ENCODE peak calls at places on chromosomes 13 and 19, in ten cellular contexts. One of them, this sample, is unnamed.

GRCh38 chr19:19094513-19094912 is 30.7 kb downstream of the SLC25A42 start:
- DNase-seq in uterus: no peak
- DNase-seq in transverse colon: no peak
- DNase-seq in adrenal gland: no peak
- DNase-seq in IMR-90: no peak
- DNase-seq in vagina: no peak
- DNase-seq in heart left ventricle: no peak
- DNase-seq in H1: no peak
- DNase-seq in ovary: no peak
- DNase-seq in stomach: no peak
- DNase-seq in this sample: no peak

GRCh38 chr13:44141213-44141724 is 232.4 kb upstream of the SERP2 start:
- DNase-seq in uterus: no peak
- DNase-seq in transverse colon: no peak
- DNase-seq in adrenal gland: no peak
- DNase-seq in IMR-90: no peak
- DNase-seq in vagina: no peak
- DNase-seq in heart left ventricle: no peak
- DNase-seq in H1: no peak
- DNase-seq in ovary: peak; percentile 22
- DNase-seq in stomach: no peak
- DNase-seq in this sample: peak; percentile 3

GRCh38 chr13:99587893-99588606 is 86.8 kb downstream of the TM9SF2 start:
- DNase-seq in uterus: no peak
- DNase-seq in transverse colon: no peak
- DNase-seq in adrenal gland: no peak
- DNase-seq in IMR-90: no peak
- DNase-seq in vagina: no peak
- DNase-seq in heart left ventricle: no peak
- DNase-seq in H1: no peak
- DNase-seq in ovary: no peak
- DNase-seq in stomach: no peak
- DNase-seq in this sample: no peak

GRCh38 chr13:113856716-113857065 is 7.2 kb downstream of the GAS6 start:
- DNase-seq in uterus: peak; percentile 30
- DNase-seq in transverse colon: peak; percentile 55
- DNase-seq in adrenal gland: peak; percentile 61
- DNase-seq in IMR-90: peak; percentile 78
- DNase-seq in vagina: no peak
- DNase-seq in heart left ventricle: no peak
- DNase-seq in H1: no peak
- DNase-seq in ovary: no peak
- DNase-seq in stomach: peak; percentile 57
- DNase-seq in this sample: peak; percentile 52

GRCh38 chr19:18765224-18765623 is 25.9 kb downstream of the COMP start:
- DNase-seq in uterus: no peak
- DNase-seq in transverse colon: peak; percentile 33
- DNase-seq in adrenal gland: no peak
- DNase-seq in IMR-90: no peak
- DNase-seq in vagina: no peak
- DNase-seq in heart left ventricle: no peak
- DNase-seq in H1: no peak
- DNase-seq in ovary: no peak
- DNase-seq in stomach: no peak
- DNase-seq in this sample: no peak

GRCh38 chr13:77595166-77595810 is 59.8 kb downstream of the SCEL start:
- DNase-seq in uterus: no peak
- DNase-seq in transverse colon: no peak
- DNase-seq in adrenal gland: no peak
- DNase-seq in IMR-90: no peak
- DNase-seq in vagina: no peak
- DNase-seq in heart left ventricle: no peak
- DNase-seq in H1: no peak
- DNase-seq in ovary: no peak
- DNase-seq in stomach: no peak
- DNase-seq in this sample: no peak

GRCh38 chr19:29804493-29804892 is 7.3 kb upstream of the CCNE1 start:
- DNase-seq in uterus: no peak
- DNase-seq in transverse colon: no peak
- DNase-seq in adrenal gland: no peak
- DNase-seq in IMR-90: no peak
- DNase-seq in vagina: no peak
- DNase-seq in heart left ventricle: no peak
- DNase-seq in H1: no peak
- DNase-seq in ovary: no peak
- DNase-seq in stomach: no peak
- DNase-seq in this sample: no peak

GRCh38 chr13:108558489-108558888 is 70.9 kb upstream of the MYO16 start:
- DNase-seq in uterus: no peak
- DNase-seq in transverse colon: no peak
- DNase-seq in adrenal gland: no peak
- DNase-seq in IMR-90: no peak
- DNase-seq in vagina: no peak
- DNase-seq in heart left ventricle: no peak
- DNase-seq in H1: no peak
- DNase-seq in ovary: no peak
- DNase-seq in stomach: no peak
- DNase-seq in this sample: no peak

GRCh38 chr19:13850910-13851753 is 25.8 kb upstream of the NANOS3 start:
- DNase-seq in uterus: peak; percentile 92
- DNase-seq in transverse colon: peak; percentile 86
- DNase-seq in adrenal gland: peak; percentile 90
- DNase-seq in IMR-90: peak; percentile 94
- DNase-seq in vagina: no peak
- DNase-seq in heart left ventricle: peak; percentile 92
- DNase-seq in H1: no peak
- DNase-seq in ovary: peak; percentile 87
- DNase-seq in stomach: peak; percentile 83
- DNase-seq in this sample: peak; percentile 77

GRCh38 chr19:13848811-13849241 is 28.1 kb upstream of the NANOS3 start:
- DNase-seq in uterus: no peak
- DNase-seq in transverse colon: no peak
- DNase-seq in adrenal gland: no peak
- DNase-seq in IMR-90: no peak
- DNase-seq in vagina: no peak
- DNase-seq in heart left ventricle: peak; percentile 23
- DNase-seq in H1: no peak
- DNase-seq in ovary: no peak
- DNase-seq in stomach: no peak
- DNase-seq in this sample: no peak

GRCh38 chr19:13847900-13848677 is 28.8 kb upstream of the NANOS3 start:
- DNase-seq in uterus: no peak
- DNase-seq in transverse colon: no peak
- DNase-seq in adrenal gland: no peak
- DNase-seq in IMR-90: no peak
- DNase-seq in vagina: no peak
- DNase-seq in heart left ventricle: no peak
- DNase-seq in H1: no peak
- DNase-seq in ovary: no peak
- DNase-seq in stomach: no peak
- DNase-seq in this sample: no peak

GRCh38 chr19:13849277-13849676 is 27.7 kb upstream of the NANOS3 start:
- DNase-seq in uterus: no peak
- DNase-seq in transverse colon: no peak
- DNase-seq in adrenal gland: peak; percentile 35
- DNase-seq in IMR-90: no peak
- DNase-seq in vagina: no peak
- DNase-seq in heart left ventricle: peak; percentile 24
- DNase-seq in H1: no peak
- DNase-seq in ovary: peak; percentile 57
- DNase-seq in stomach: no peak
- DNase-seq in this sample: no peak

GRCh38 chr19:13849991-13850909 is 26.7 kb upstream of the NANOS3 start:
- DNase-seq in uterus: peak; percentile 92
- DNase-seq in transverse colon: peak; percentile 86
- DNase-seq in adrenal gland: peak; percentile 89
- DNase-seq in IMR-90: peak; percentile 71
- DNase-seq in vagina: no peak
- DNase-seq in heart left ventricle: peak; percentile 88
- DNase-seq in H1: no peak
- DNase-seq in ovary: peak; percentile 92
- DNase-seq in stomach: peak; percentile 88
- DNase-seq in this sample: peak; percentile 80
- TF ChIP-seq POLR2A in uterus: no peak
- TF ChIP-seq POLR2A in transverse colon: peak; percentile 64
- TF ChIP-seq POLR2A in adrenal gland: peak; percentile 24
- TF ChIP-seq POLR2A in IMR-90: peak; percentile 47
- TF ChIP-seq POLR2A in vagina: no peak
- TF ChIP-seq POLR2A in heart left ventricle: no peak
- TF ChIP-seq POLR2A in H1: no peak
- TF ChIP-seq POLR2A in ovary: peak; percentile 31
- TF ChIP-seq POLR2A in stomach: no peak
- TF ChIP-seq POLR2A in this sample: peak; percentile 15

GRCh38 chr13:78601124-78601885 is 2.0 kb downstream of the POU4F1 start:
- DNase-seq in uterus: no peak
- DNase-seq in transverse colon: no peak
- DNase-seq in adrenal gland: no peak
- DNase-seq in IMR-90: peak; percentile 7
- DNase-seq in vagina: no peak
- DNase-seq in heart left ventricle: no peak
- DNase-seq in H1: no peak
- DNase-seq in ovary: no peak
- DNase-seq in stomach: no peak
- DNase-seq in this sample: no peak

GRCh38 chr13:78600317-78600899 is 2.9 kb downstream of the POU4F1 start:
- DNase-seq in uterus: no peak
- DNase-seq in transverse colon: no peak
- DNase-seq in adrenal gland: no peak
- DNase-seq in IMR-90: no peak
- DNase-seq in vagina: no peak
- DNase-seq in heart left ventricle: no peak
- DNase-seq in H1: no peak
- DNase-seq in ovary: no peak
- DNase-seq in stomach: no peak
- DNase-seq in this sample: no peak

GRCh38 chr13:78601886-78602560 is 1.3 kb downstream of the POU4F1 start:
- DNase-seq in uterus: no peak
- DNase-seq in transverse colon: no peak
- DNase-seq in adrenal gland: no peak
- DNase-seq in IMR-90: no peak
- DNase-seq in vagina: no peak
- DNase-seq in heart left ventricle: no peak
- DNase-seq in H1: no peak
- DNase-seq in ovary: no peak
- DNase-seq in stomach: no peak
- DNase-seq in this sample: no peak

GRCh38 chr13:78603240-78603947 is at the start of gene POU4F1:
- DNase-seq in uterus: no peak
- DNase-seq in transverse colon: peak; percentile 69
- DNase-seq in adrenal gland: no peak
- DNase-seq in IMR-90: peak; percentile 11
- DNase-seq in vagina: no peak
- DNase-seq in heart left ventricle: no peak
- DNase-seq in H1: no peak
- DNase-seq in ovary: no peak
- DNase-seq in stomach: no peak
- DNase-seq in this sample: peak; percentile 38

DNA sequence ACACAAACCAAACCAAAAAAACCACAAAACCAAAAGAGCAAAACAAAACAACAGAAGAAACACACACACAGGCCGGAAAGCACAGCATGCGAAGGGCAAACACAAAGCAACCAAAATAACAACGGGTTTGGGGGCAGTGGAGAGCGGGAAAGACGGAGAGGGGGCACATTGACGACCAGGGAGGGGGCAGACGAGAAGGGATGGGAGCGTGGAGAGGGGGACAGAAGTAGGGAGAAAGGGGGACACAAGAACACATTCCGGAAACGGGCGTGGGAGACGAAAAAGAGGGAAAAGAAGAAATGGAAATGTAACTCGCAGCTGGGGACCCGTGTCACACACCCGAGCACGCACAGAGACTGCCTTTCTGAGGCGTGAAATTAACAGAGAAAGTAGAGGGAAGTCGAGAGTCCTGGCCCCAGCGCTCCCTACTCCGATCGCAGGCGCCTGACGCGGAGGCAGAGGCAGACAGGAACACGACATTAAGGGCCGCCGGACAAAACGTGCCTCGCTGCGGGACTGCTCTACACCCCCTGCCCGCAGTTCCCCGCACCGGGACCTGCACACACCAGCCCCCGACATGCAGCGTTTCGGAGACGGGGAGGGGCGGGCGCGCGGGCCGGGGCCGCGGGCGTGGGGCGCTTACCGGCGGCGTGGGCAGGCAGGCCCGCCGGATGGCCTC is 652 bp downstream of the POU4F1 start:
- DNase-seq in uterus: no peak
- DNase-seq in transverse colon: no peak
- DNase-seq in adrenal gland: no peak
- DNase-seq in IMR-90: no peak
- DNase-seq in vagina: no peak
- DNase-seq in heart left ventricle: no peak
- DNase-seq in H1: no peak
- DNase-seq in ovary: no peak
- DNase-seq in stomach: no peak
- DNase-seq in this sample: no peak
- H3K4me3 ChIP-seq in uterus: no peak overlapping the region
- H3K4me3 ChIP-seq in transverse colon: peak overlapping the region; percentile 44
- H3K4me3 ChIP-seq in adrenal gland: no peak overlapping the region
- H3K4me3 ChIP-seq in IMR-90: no peak overlapping the region
- H3K4me3 ChIP-seq in vagina: peak overlapping the region; percentile 14
- H3K4me3 ChIP-seq in heart left ventricle: peak overlapping the region; percentile 51
- H3K4me3 ChIP-seq in H1: peak overlapping the region; percentile 40
- H3K4me3 ChIP-seq in ovary: peak overlapping the region; percentile 24
- H3K4me3 ChIP-seq in stomach: peak overlapping the region; percentile 59
- H3K4me3 ChIP-seq in this sample: no peak overlapping the region

GRCh38 chr19:39238209-39238608 is 6.6 kb downstream of the IFNL3 start:
- DNase-seq in uterus: no peak
- DNase-seq in transverse colon: no peak
- DNase-seq in adrenal gland: no peak
- DNase-seq in IMR-90: no peak
- DNase-seq in vagina: no peak
- DNase-seq in heart left ventricle: no peak
- DNase-seq in H1: no peak
- DNase-seq in ovary: no peak
- DNase-seq in stomach: no peak
- DNase-seq in this sample: no peak

GRCh38 chr19:39236527-39236926 is 8.3 kb downstream of the IFNL3 start:
- DNase-seq in uterus: no peak
- DNase-seq in transverse colon: peak; percentile 31
- DNase-seq in adrenal gland: no peak
- DNase-seq in IMR-90: no peak
- DNase-seq in vagina: no peak
- DNase-seq in heart left ventricle: no peak
- DNase-seq in H1: no peak
- DNase-seq in ovary: no peak
- DNase-seq in stomach: peak; percentile 37
- DNase-seq in this sample: no peak

GRCh38 chr19:39238944-39239343 is 5.9 kb downstream of the IFNL3 start:
- DNase-seq in uterus: no peak
- DNase-seq in transverse colon: no peak
- DNase-seq in adrenal gland: no peak
- DNase-seq in IMR-90: no peak
- DNase-seq in vagina: no peak
- DNase-seq in heart left ventricle: no peak
- DNase-seq in H1: no peak
- DNase-seq in ovary: no peak
- DNase-seq in stomach: no peak
- DNase-seq in this sample: no peak

GRCh38 chr19:39240421-39240820 is 4.4 kb downstream of the IFNL3 start:
- DNase-seq in uterus: no peak
- DNase-seq in transverse colon: no peak
- DNase-seq in adrenal gland: no peak
- DNase-seq in IMR-90: no peak
- DNase-seq in vagina: no peak
- DNase-seq in heart left ventricle: no peak
- DNase-seq in H1: no peak
- DNase-seq in ovary: no peak
- DNase-seq in stomach: no peak
- DNase-seq in this sample: no peak

GRCh38 chr19:39237200-39238184 is 7.3 kb downstream of the IFNL3 start:
- DNase-seq in uterus: no peak
- DNase-seq in transverse colon: peak; percentile 74
- DNase-seq in adrenal gland: no peak
- DNase-seq in IMR-90: no peak
- DNase-seq in vagina: no peak
- DNase-seq in heart left ventricle: no peak
- DNase-seq in H1: no peak
- DNase-seq in ovary: no peak
- DNase-seq in stomach: peak; percentile 93
- DNase-seq in this sample: peak; percentile 65
- TF ChIP-seq POLR2A in uterus: no peak
- TF ChIP-seq POLR2A in transverse colon: no peak
- TF ChIP-seq POLR2A in adrenal gland: no peak
- TF ChIP-seq POLR2A in IMR-90: no peak
- TF ChIP-seq POLR2A in vagina: no peak
- TF ChIP-seq POLR2A in heart left ventricle: no peak
- TF ChIP-seq POLR2A in H1: no peak
- TF ChIP-seq POLR2A in ovary: no peak
- TF ChIP-seq POLR2A in stomach: no peak
- TF ChIP-seq POLR2A in this sample: no peak

GRCh38 chr19:46412983-46413261 is 442 bp downstream of the CCDC8 start:
- DNase-seq in uterus: no peak
- DNase-seq in transverse colon: no peak
- DNase-seq in adrenal gland: no peak
- DNase-seq in IMR-90: no peak
- DNase-seq in vagina: no peak
- DNase-seq in heart left ventricle: no peak
- DNase-seq in H1: no peak
- DNase-seq in ovary: no peak
- DNase-seq in stomach: no peak
- DNase-seq in this sample: no peak

GRCh38 chr19:46420056-46420455 is 6.7 kb upstream of the CCDC8 start:
- DNase-seq in uterus: no peak
- DNase-seq in transverse colon: no peak
- DNase-seq in adrenal gland: no peak
- DNase-seq in IMR-90: no peak
- DNase-seq in vagina: no peak
- DNase-seq in heart left ventricle: no peak
- DNase-seq in H1: no peak
- DNase-seq in ovary: no peak
- DNase-seq in stomach: no peak
- DNase-seq in this sample: no peak

GRCh38 chr19:46413262-46414031 is at the start of gene CCDC8:
- DNase-seq in uterus: peak; percentile 95
- DNase-seq in transverse colon: peak; percentile 57
- DNase-seq in adrenal gland: peak; percentile 91
- DNase-seq in IMR-90: peak; percentile 92
- DNase-seq in vagina: no peak
- DNase-seq in heart left ventricle: peak; percentile 95
- DNase-seq in H1: peak; percentile 86
- DNase-seq in ovary: peak; percentile 97
- DNase-seq in stomach: no peak
- DNase-seq in this sample: peak; percentile 94

GRCh38 chr19:46412034-46412982 is 1.1 kb downstream of the CCDC8 start:
- DNase-seq in uterus: no peak
- DNase-seq in transverse colon: no peak
- DNase-seq in adrenal gland: no peak
- DNase-seq in IMR-90: no peak
- DNase-seq in vagina: no peak
- DNase-seq in heart left ventricle: no peak
- DNase-seq in H1: no peak
- DNase-seq in ovary: peak; percentile 47
- DNase-seq in stomach: no peak
- DNase-seq in this sample: peak; percentile 35

GRCh38 chr19:46416077-46416709 is 2.8 kb upstream of the CCDC8 start:
- DNase-seq in uterus: peak; percentile 93
- DNase-seq in transverse colon: peak; percentile 67
- DNase-seq in adrenal gland: peak; percentile 97
- DNase-seq in IMR-90: peak; percentile 75
- DNase-seq in vagina: no peak
- DNase-seq in heart left ventricle: peak; percentile 93
- DNase-seq in H1: no peak
- DNase-seq in ovary: peak; percentile 99
- DNase-seq in stomach: peak; percentile 63
- DNase-seq in this sample: peak; percentile 97
- H3K4me3 ChIP-seq in uterus: no peak overlapping the region
- H3K4me3 ChIP-seq in transverse colon: peak overlapping the region; percentile 33
- H3K4me3 ChIP-seq in adrenal gland: peak overlapping the region; percentile 39
- H3K4me3 ChIP-seq in IMR-90: peak overlapping the region; percentile 35
- H3K4me3 ChIP-seq in vagina: peak overlapping the region; percentile 35
- H3K4me3 ChIP-seq in heart left ventricle: peak overlapping the region; percentile 31
- H3K4me3 ChIP-seq in H1: peak overlapping the region; percentile 43
- H3K4me3 ChIP-seq in ovary: peak overlapping the region; percentile 19
- H3K4me3 ChIP-seq in stomach: peak overlapping the region; percentile 42
- H3K4me3 ChIP-seq in this sample: no peak overlapping the region